ENCODE peak calls at places on chromosome X, in ten cellular contexts. D is stimulated activated CD4-positive, alpha-beta T cell treated with anti-CD3 and anti-CD28 coated beads, Interleukin-15, amount 100 ng/mL, for 1 hour; Z is DMS53; U is T-helper 17 cell; G is MCF 10A; W is brain pericyte; M is NCI-H2171 treated with DMSO at 0.1 percent for 48 hours; B is AG04449; T is omental fat pad; A is fibroblast of lung. Q is an unnamed sample.

GRCh38 chrX:86154586-86154985 is 6.3 kb downstream of the DACH2 start:
- DNase-seq in D (no peak), Z (no peak), U (no peak), G (no peak), W (no peak), M (no peak), B (no peak), T (no peak), A (no peak), Q (no peak)

GRCh38 chrX:7133036-7133412 is 14.5 kb upstream of the STS start:
- DNase-seq in D (no peak), Z (no peak), U (no peak), G (no peak), W (no peak), M (peak; percentile 16), B (no peak), T (no peak), A (peak; percentile 59), Q (no peak)

GRCh38 chrX:74514384-74514783 is 93.1 kb downstream of the SLC16A2 start:
- DNase-seq in D (no peak), Z (peak; percentile 14), U (no peak), G (peak; percentile 13), W (no peak), M (no peak), B (no peak), T (no peak), A (no peak), Q (no peak)

GRCh38 chrX:40950546-40950945 is 134.7 kb upstream of the USP9X start:
- DNase-seq in D (no peak), Z (no peak), U (no peak), G (no peak), W (no peak), M (no peak), B (no peak), T (no peak), A (no peak), Q (no peak)

GRCh38 chrX:44343412-44343942 is at the start of gene EFHC2:
- DNase-seq in D (peak; percentile 9), Z (peak; percentile 69), U (peak; percentile 49), G (no peak), W (no peak), M (no peak), B (no peak), T (no peak), A (peak; percentile 21), Q (peak; percentile 5)

GRCh38 chrX:51814066-51814465 is 70.8 kb downstream of the GSPT2 start:
- DNase-seq in D (no peak), Z (no peak), U (no peak), G (no peak), W (no peak), M (no peak), B (no peak), T (no peak), A (peak; percentile 14), Q (no peak)

GRCh38 chrX:122579521-122579920 is 604.6 kb upstream of the GRIA3 start:
- DNase-seq in D (no peak), Z (no peak), U (no peak), G (no peak), W (no peak), M (no peak), B (peak; percentile 34), T (no peak), A (peak; percentile 80), Q (no peak)

GRCh38 chrX:55522577-55523254 is 33.1 kb upstream of the USP51 start:
- DNase-seq in D (no peak), Z (no peak), U (no peak), G (no peak), W (no peak), M (no peak), B (no peak), T (no peak), A (no peak), Q (no peak)

GRCh38 chrX:41468647-41469323 is 21.6 kb downstream of the NYX start:
- DNase-seq in D (no peak), Z (peak; percentile 93), U (no peak), G (peak; percentile 50), W (peak; percentile 34), M (peak; percentile 16), B (no peak), T (no peak), A (peak; percentile 26), Q (peak; percentile 10)

GRCh38 chrX:1384738-1385250 is 7.1 kb downstream of the SLC25A6 start:
- DNase-seq in D (no peak), Z (no peak), U (no peak), G (no peak), W (no peak), M (no peak), B (no peak), T (no peak), A (no peak), Q (no peak)

GRCh38 chrX:2391869-2392606 is 108.7 kb downstream of the DHRSX start:
- DNase-seq in D (no peak), Z (no peak), U (no peak), G (peak; percentile 97), W (no peak), M (no peak), B (peak; percentile 14), T (no peak), A (peak; percentile 96), Q (no peak)

GRCh38 chrX:150525061-150525919 is 43.1 kb upstream of the MTM1 start:
- DNase-seq in D (no peak), Z (no peak), U (no peak), G (no peak), W (no peak), M (no peak), B (no peak), T (no peak), A (no peak), Q (no peak)

GRCh38 chrX:154731881-154732280 is 19.0 kb downstream of the GAB3 start:
- DNase-seq in D (no peak), Z (no peak), U (no peak), G (no peak), W (no peak), M (no peak), B (no peak), T (no peak), A (no peak), Q (no peak)

GRCh38 chrX:13101439-13102139 is 57.2 kb upstream of the FAM9C start:
- DNase-seq in D (no peak), Z (peak; percentile 52), U (no peak), G (peak; percentile 96), W (no peak), M (no peak), B (no peak), T (no peak), A (peak; percentile 91), Q (peak; percentile 46)

GRCh38 chrX:73270753-73271152 is 56.1 kb upstream of the NAP1L2 start:
- DNase-seq in D (no peak), Z (no peak), U (no peak), G (no peak), W (no peak), M (no peak), B (no peak), T (no peak), A (no peak), Q (no peak)

GRCh38 chrX:17596051-17596450 is 141.2 kb upstream of the SCML1 start:
- DNase-seq in D (no peak), Z (no peak), U (no peak), G (peak; percentile 16), W (no peak), M (no peak), B (no peak), T (no peak), A (peak; percentile 56), Q (no peak)

GRCh38 chrX:65985922-65986588 is 53.8 kb downstream of the VSIG4 start:
- DNase-seq in D (peak; percentile 4), Z (peak; percentile 74), U (peak; percentile 5), G (peak; percentile 70), W (no peak), M (peak; percentile 48), B (peak; percentile 0), T (no peak), A (peak; percentile 18), Q (peak; percentile 20)

GRCh38 chrX:133681897-133682296 is 266.6 kb upstream of the GPC4 start:
- DNase-seq in D (no peak), Z (no peak), U (no peak), G (no peak), W (no peak), M (no peak), B (no peak), T (no peak), A (no peak), Q (no peak)

GRCh38 chrX:106415276-106415895 is 196.4 kb upstream of the RADX start:
- DNase-seq in D (no peak), Z (peak; percentile 70), U (no peak), G (peak; percentile 60), W (no peak), M (peak; percentile 1), B (no peak), T (no peak), A (peak; percentile 6), Q (no peak)

GRCh38 chrX:69153060-69153730 is 12.1 kb downstream of the PJA1 start:
- DNase-seq in D (no peak), Z (no peak), U (no peak), G (no peak), W (no peak), M (no peak), B (no peak), T (no peak), A (no peak), Q (no peak)

GRCh38 chrX:9767375-9767774 is 1.7 kb upstream of the GPR143 start:
- DNase-seq in D (no peak), Z (no peak), U (no peak), G (no peak), W (no peak), M (peak; percentile 42), B (no peak), T (no peak), A (no peak), Q (no peak)

GRCh38 chrX:70500826-70501225 is 56.2 kb downstream of the DLG3 start:
- DNase-seq in D (no peak), Z (no peak), U (no peak), G (no peak), W (no peak), M (no peak), B (no peak), T (no peak), A (no peak), Q (no peak)

GRCh38 chrX:153933751-153934472 is 925 bp downstream of the NAA10 start:
- DNase-seq in D (no peak), Z (no peak), U (no peak), G (no peak), W (no peak), M (no peak), B (no peak), T (no peak), A (peak; percentile 61), Q (no peak)

GRCh38 chrX:39065051-39065871 is 264.0 kb downstream of the MID1IP1 start:
- DNase-seq in D (no peak), Z (no peak), U (no peak), G (no peak), W (no peak), M (peak; percentile 81), B (no peak), T (no peak), A (no peak), Q (no peak)

GRCh38 chrX:150767475-150768131 is 74.4 kb downstream of the MTMR1 start:
- DNase-seq in D (no peak), Z (peak; percentile 18), U (no peak), G (peak; percentile 83), W (peak; percentile 1), M (no peak), B (peak; percentile 44), T (no peak), A (peak; percentile 94), Q (no peak)

GRCh38 chrX:14013074-14013473 is 16.6 kb downstream of the GEMIN8 start:
- DNase-seq in D (no peak), Z (no peak), U (no peak), G (no peak), W (no peak), M (no peak), B (no peak), T (no peak), A (no peak), Q (no peak)

GRCh38 chrX:154804957-154805695 is at the start of gene MPP1:
- DNase-seq in D (peak; percentile 47), Z (peak; percentile 84), U (peak; percentile 59), G (peak; percentile 71), W (no peak), M (peak; percentile 62), B (no peak), T (no peak), A (peak; percentile 74), Q (peak; percentile 56)

GRCh38 chrX:39445336-39445735 is 644.1 kb downstream of the MID1IP1 start:
- DNase-seq in D (peak; percentile 2), Z (peak; percentile 63), U (peak; percentile 32), G (peak; percentile 16), W (no peak), M (no peak), B (no peak), T (peak; percentile 31), A (no peak), Q (peak; percentile 4)